ENCODE peak calls at places on chromosome 1, in eight cellular contexts. O, Q, D, G, T, H, W and U are unnamed samples.

GRCh38 chr1:154595621-154596020 is 12.4 kb downstream of the ADAR start:
- DNase-seq in H (no peak), O (no peak), Q (no peak), W (no peak), G (no peak), D (no peak), T (no peak), U (no peak)

GRCh38 chr1:211574705-211575104 is 4.3 kb downstream of the SLC30A1 start:
- DNase-seq in G (no peak), W (no peak), D (peak; percentile 38), T (no peak), Q (no peak), H (no peak), O (no peak), U (no peak)

GRCh38 chr1:25106352-25106751 is 126.0 kb downstream of the SYF2 start:
- DNase-seq in Q (no peak), H (no peak), W (no peak), O (no peak), D (no peak), G (no peak), T (no peak), U (no peak)

GRCh38 chr1:162294015-162294414 is 82.6 kb downstream of the SPATA46 start:
- DNase-seq in G (no peak), H (no peak), O (no peak), T (no peak), Q (no peak), D (no peak), W (no peak), U (no peak)

GRCh38 chr1:31159323-31159722 is 80.4 kb downstream of the NKAIN1 start:
- DNase-seq in G (no peak), T (no peak), D (no peak), Q (no peak), O (no peak), H (no peak), W (no peak), U (no peak)

GRCh38 chr1:213724640-213725536 is 262.9 kb upstream of the PROX1 start:
- DNase-seq in D (peak; percentile 82), Q (no peak), G (peak; percentile 65), W (no peak), O (no peak), T (no peak), H (no peak), U (peak; percentile 43)

GRCh38 chr1:229025576-229025975 is 245.3 kb upstream of the RAB4A start:
- DNase-seq in W (no peak), Q (no peak), O (no peak), D (no peak), G (no peak), T (no peak), H (no peak), U (no peak)

GRCh38 chr1:155307247-155307740 is 1.4 kb upstream of the FDPS start:
- DNase-seq in G (no peak), W (no peak), O (no peak), H (no peak), T (no peak), D (peak; percentile 50), Q (peak; percentile 85), U (no peak)

GRCh38 chr1:119873166-119874025 is 22.9 kb downstream of the ADAM30 start:
- DNase-seq in O (no peak), T (no peak), W (no peak), Q (no peak), H (no peak), D (no peak), G (no peak), U (no peak)

GRCh38 chr1:37755951-37756350 is 9.0 kb downstream of the EPHA10 start:
- DNase-seq in W (no peak), H (no peak), Q (no peak), O (no peak), D (no peak), T (no peak), G (no peak), U (no peak)

GRCh38 chr1:184764483-184764882 is 9.8 kb upstream of the EDEM3 start:
- DNase-seq in D (no peak), T (no peak), W (no peak), Q (no peak), H (no peak), G (no peak), O (no peak), U (no peak)

GRCh38 chr1:2229032-2229920 is 1.2 kb downstream of the SKI start:
- DNase-seq in G (peak; percentile 94), Q (peak; percentile 62), D (peak; percentile 67), T (no peak), W (no peak), O (no peak), H (peak; percentile 82), U (peak; percentile 77)

GRCh38 chr1:22525646-22526045 is 37.6 kb upstream of the EPHA8 start:
- DNase-seq in T (no peak), O (no peak), D (no peak), H (peak; percentile 26), Q (no peak), W (no peak), G (no peak), U (no peak)

GRCh38 chr1:228358039-228358763 is 48.4 kb downstream of the TRIM11 start:
- DNase-seq in D (no peak), O (no peak), T (no peak), Q (no peak), H (no peak), G (no peak), W (no peak), U (no peak)

GRCh38 chr1:33400153-33400552 is 30.7 kb downstream of the PHC2 start:
- DNase-seq in T (no peak), W (no peak), D (no peak), H (no peak), G (no peak), O (no peak), Q (no peak), U (no peak)

GRCh38 chr1:228307218-228308023 is 99.2 kb downstream of the TRIM11 start:
- DNase-seq in H (no peak), W (no peak), G (no peak), D (no peak), Q (no peak), T (no peak), O (no peak), U (no peak)

GRCh38 chr1:62368989-62369388 is 49.8 kb upstream of the KANK4 start:
- DNase-seq in H (no peak), T (no peak), W (no peak), G (no peak), O (no peak), D (no peak), Q (no peak), U (no peak)

GRCh38 chr1:150813028-150813707 is 5.1 kb upstream of the CTSK start:
- DNase-seq in H (peak; percentile 77), D (peak; percentile 83), G (peak; percentile 74), O (no peak), Q (peak; percentile 64), W (no peak), T (peak; percentile 16), U (peak; percentile 80)

DNA sequence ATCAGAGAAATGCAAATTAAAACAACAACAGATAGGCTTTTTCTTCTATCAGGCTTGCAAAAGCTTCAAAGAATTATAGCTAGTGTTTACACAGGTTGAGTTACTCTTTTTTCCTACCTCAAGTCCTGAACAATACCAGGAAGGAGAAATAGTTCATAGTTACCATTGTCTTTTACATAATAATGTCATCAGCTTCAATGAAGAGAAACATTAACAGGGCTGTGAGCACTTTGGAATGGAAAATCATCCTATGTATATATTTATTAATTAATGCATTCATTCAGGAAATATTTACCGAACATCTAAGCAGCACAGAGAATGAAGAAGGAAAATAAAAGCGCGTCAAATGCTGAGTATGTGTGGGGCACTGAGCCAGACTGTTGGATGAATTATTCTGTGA is 197.3 kb downstream of the ZBTB18 start:
- DNase-seq in W (no peak), Q (no peak), T (no peak), H (no peak), G (no peak), O (no peak), D (peak; percentile 87), U (no peak)
- H3K4me3 ChIP-seq in W (no peak overlapping the region), Q (no peak overlapping the region), T (no peak overlapping the region), H (no peak overlapping the region), G (no peak overlapping the region), O (no peak overlapping the region), D (no peak overlapping the region), U (no peak overlapping the region)

DNA sequence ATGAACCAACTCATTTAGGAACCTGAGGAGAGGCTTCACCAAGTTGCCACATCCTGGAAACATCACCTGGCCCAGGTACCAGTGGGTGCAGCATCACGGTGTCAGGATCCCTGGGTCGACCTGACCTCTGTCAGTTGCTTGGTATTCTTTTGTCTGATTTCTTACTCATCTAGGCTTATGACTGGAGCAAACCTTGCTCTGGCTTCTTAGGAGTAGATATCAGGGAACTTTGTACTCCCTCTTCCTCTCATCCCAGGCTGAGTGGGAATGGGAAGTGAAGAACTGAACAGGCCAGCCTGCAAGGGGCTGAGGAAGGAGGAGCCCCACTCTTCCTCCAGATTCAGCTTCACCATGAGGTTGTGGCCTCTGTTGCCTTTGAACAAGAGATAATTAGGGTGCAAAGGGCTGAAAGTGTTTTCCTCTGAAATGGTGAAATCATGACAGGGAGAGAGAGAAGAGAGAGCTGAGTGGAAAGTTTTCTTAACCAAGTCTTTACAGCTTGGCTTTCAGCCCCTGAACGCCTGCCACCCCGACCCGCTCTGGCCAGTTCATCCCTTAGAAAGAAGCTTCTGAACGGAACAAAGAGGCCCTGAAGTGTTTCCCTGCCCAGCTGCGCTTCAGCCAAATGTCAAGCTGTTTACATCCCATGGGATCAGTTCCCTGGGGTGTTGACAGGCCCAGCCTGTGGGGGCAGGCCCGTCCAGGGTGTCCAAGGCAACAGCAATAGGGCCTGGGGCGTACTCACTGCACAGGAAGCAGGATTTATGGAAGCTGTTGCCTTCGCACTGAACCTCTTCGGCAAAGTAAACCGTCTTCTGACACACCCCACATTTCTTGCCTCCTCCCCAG is 11.3 kb downstream of the CSRP1 start:
- DNase-seq in Q (no peak), T (no peak), D (peak; percentile 86), G (peak; percentile 95), O (no peak), H (peak; percentile 74), W (no peak), U (peak; percentile 65)
- TF ChIP-seq POLR2AphosphoS5 in Q (no peak), T (no peak), D (peak; percentile 24), G (peak; percentile 86), O (peak; percentile 93), H (peak; percentile 55), W (no peak), U (peak; percentile 88)

GRCh38 chr1:61053281-61053711 is 29.1 kb upstream of the NFIA start:
- DNase-seq in O (no peak), G (no peak), Q (no peak), H (no peak), T (no peak), D (no peak), W (no peak), U (no peak)
- H3K4me3 ChIP-seq in O (peak overlapping the region; percentile 88), G (peak overlapping the region; percentile 40), Q (peak overlapping the region; percentile 83), H (peak overlapping the region; percentile 58), T (peak overlapping the region; percentile 46), D (no peak overlapping the region), W (no peak overlapping the region), U (no peak overlapping the region)

DNA sequence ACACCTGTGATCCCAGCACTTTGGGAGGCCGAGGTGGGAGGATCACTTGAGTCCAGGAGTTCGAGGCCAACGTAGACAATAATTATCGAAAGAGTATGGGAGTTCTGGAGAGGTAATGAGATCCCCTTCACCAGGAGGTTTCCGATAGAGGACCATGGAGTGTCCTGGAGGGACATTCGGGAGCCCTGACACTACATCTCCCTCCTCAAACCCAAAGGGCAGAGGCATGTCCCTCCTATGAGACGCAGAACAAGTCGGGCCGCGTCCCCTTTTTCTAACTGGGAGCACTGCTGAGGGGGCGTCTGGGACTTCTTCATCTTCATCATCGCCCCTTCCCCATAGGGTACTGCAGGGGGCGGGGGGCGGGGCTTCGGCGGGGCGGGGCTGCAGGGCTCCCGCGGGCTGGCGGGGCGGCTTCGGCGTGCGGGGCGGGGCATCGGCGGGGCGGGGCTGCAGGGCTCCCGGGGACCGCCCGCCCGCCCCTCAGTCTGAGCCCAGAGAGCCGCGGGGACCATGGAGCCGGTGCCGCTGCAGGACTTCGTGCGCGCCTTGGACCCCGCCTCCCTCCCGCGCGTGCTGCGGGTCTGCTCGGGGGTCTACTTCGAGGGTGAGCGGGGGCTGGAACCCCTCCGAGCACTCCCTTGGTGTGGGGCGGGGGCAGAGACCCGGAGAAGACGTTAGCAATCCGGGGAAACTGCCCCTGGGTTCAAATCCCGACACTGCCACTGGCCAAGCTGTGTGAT is at the start of gene THEMIS2:
- DNase-seq in W (peak; percentile 63), T (no peak), Q (peak; percentile 86), H (no peak), D (peak; percentile 52), G (peak; percentile 78), O (no peak), U (peak; percentile 81)
- TF ChIP-seq POLR2AphosphoS5 in W (no peak), T (peak; percentile 81), Q (peak; percentile 90), H (no peak), D (peak; percentile 15), G (peak; percentile 83), O (peak; percentile 36), U (peak; percentile 82)